ENCODE peak calls at places on chromosomes 2 and 18, in four cellular contexts. N is endothelial cell, O is GM12864, P is suprapubic skin. E is an unnamed sample.
A peak's percentile ranks its signal among the peaks of the same experiment; 100 is the strongest.

GRCh38 chr2:99545066-99545465 is 55.2 kb upstream of the REV1 start:
- DNase-seq in N (no peak), P (no peak), O (no peak), E (no peak)

GRCh38 chr2:221999702-222000101 is 299.1 kb downstream of the PAX3 start:
- DNase-seq in N (no peak), P (no peak), O (no peak), E (no peak)

GRCh38 chr2:172480301-172481218 is 53.2 kb downstream of the ITGA6 start:
- DNase-seq in P (no peak), O (no peak), N (no peak), E (no peak)

GRCh38 chr2:149129433-149129832 is 90.9 kb downstream of the LYPD6B start:
- DNase-seq in O (no peak), N (no peak), P (no peak), E (no peak)

GRCh38 chr2:191038241-191038725 is 24.3 kb upstream of the STAT1 start:
- DNase-seq in P (no peak), N (no peak), O (no peak), E (no peak)

GRCh38 chr2:133841905-133842304 is 273.6 kb upstream of the NCKAP5 start:
- DNase-seq in O (no peak), P (no peak), N (no peak), E (no peak)

GRCh38 chr2:113012436-113013335 is 7.4 kb downstream of the IL36A start:
- DNase-seq in P (no peak), O (no peak), N (no peak), E (no peak)

GRCh38 chr2:18829331-18829902 is 240.0 kb upstream of the NT5C1B start:
- DNase-seq in P (no peak), N (no peak), O (no peak), E (no peak)

GRCh38 chr2:65662654-65663432 is 230.4 kb upstream of the SPRED2 start:
- DNase-seq in P (no peak), N (no peak), O (no peak), E (no peak)

GRCh38 chr2:168300460-168300859 is 53.1 kb upstream of the STK39 start:
- DNase-seq in O (no peak), N (no peak), P (no peak), E (no peak)

GRCh38 chr2:108884629-108885028 is 98.1 kb downstream of the CCDC138 start:
- DNase-seq in O (no peak), N (no peak), P (no peak), E (no peak)

GRCh38 chr2:109604597-109604996 is 9.2 kb downstream of the SEPTIN10 start:
- DNase-seq in P (no peak), O (no peak), N (no peak), E (no peak)

GRCh38 chr18:49075697-49076096 is 124.9 kb upstream of the SMAD7 start:
- DNase-seq in P (no peak), N (no peak), O (no peak), E (no peak)

GRCh38 chr18:22230403-22231042 is 61.1 kb downstream of the GATA6 start:
- DNase-seq in P (no peak), N (no peak), O (no peak), E (no peak)

GRCh38 chr2:19676770-19677169 is 225.0 kb downstream of the TTC32 start:
- DNase-seq in P (no peak), O (no peak), N (peak; percentile 37), E (no peak)

GRCh38 chr18:59446012-59446411 is 86.9 kb upstream of the LMAN1 start:
- DNase-seq in O (no peak), N (peak; percentile 38), P (no peak), E (no peak)

GRCh38 chr2:37797081-37797480 is 125.6 kb upstream of the CDC42EP3 start:
- DNase-seq in P (no peak), N (no peak), O (no peak), E (no peak)

GRCh38 chr2:189049709-189050108 is 75.5 kb downstream of the COL3A1 start:
- DNase-seq in O (no peak), N (no peak), P (no peak), E (no peak)

GRCh38 chr2:160062283-160063005 is at the start of gene PLA2R1:
- DNase-seq in O (no peak), P (peak; percentile 89), N (peak; percentile 38), E (no peak)

GRCh38 chr18:8699948-8700347 is 5.4 kb upstream of the MTCL1 start:
- DNase-seq in O (no peak), P (peak; percentile 77), N (no peak), E (no peak)

GRCh38 chr2:96142217-96143113 is 2.8 kb downstream of the DUSP2 start:
- DNase-seq in P (no peak), O (no peak), N (no peak), E (peak; percentile 42)
- TF ChIP-seq CTCF in P (no peak), O (peak; percentile 80), N (no peak), E (no peak)

GRCh38 chr2:186503827-186504606 is 18.0 kb downstream of the ZC3H15 start:
- DNase-seq in N (no peak), O (no peak), P (no peak), E (no peak)
- TF ChIP-seq CTCF in N (peak; percentile 89), O (peak; percentile 40), P (peak; percentile 44), E (peak; percentile 69)

DNA sequence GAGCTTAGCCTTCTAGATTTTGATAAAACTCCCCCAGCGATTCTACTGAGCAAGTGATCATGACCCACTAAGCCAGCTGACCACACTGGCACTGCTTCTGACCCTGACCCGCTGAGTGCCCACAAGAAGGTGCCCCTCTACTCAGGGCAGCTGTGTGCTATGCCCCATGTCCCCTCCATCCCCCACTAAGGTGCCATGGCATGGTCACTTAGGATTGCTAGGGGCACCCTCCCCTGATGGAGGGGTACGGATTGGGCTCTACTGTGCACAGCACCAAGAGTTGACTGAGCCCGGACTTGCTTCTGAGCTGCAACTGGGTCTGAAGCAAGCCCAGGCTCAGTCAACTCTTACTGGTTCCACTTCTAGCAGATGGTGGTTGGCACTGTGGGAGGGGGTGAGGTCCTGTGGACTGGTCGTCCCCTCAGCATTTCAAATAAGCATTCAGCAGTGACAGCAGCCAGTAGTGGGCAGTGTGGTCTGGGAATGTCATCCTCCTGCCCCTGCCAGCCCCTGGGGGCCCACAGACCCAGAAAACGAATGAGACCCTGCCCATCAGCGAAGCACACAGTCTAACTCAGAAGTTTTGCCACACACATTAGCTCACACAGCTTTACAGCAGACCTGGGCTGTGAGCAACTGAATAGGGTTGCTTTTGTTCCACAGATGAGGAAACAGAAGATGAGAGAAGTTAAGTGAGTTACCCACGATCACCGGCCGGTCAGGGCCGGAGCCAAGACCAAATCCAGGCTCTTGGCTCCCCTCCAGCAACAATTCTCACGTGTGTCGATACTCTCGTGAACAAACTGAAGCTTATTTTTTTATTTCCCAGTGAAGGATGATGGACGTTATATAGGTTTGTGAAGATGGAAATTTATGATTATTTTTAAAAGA is 52.1 kb upstream of the FOSL2 start:
- DNase-seq in O (no peak), P (no peak), N (no peak), E (no peak)
- TF ChIP-seq CTCF in O (no peak), P (no peak), N (no peak), E (no peak)

GRCh38 chr2:233118601-233119000 is 58.5 kb downstream of the INPP5D start:
- DNase-seq in N (no peak), O (no peak), P (peak; percentile 45), E (no peak)
- TF ChIP-seq CTCF in N (no peak), O (no peak), P (no peak), E (no peak)

GRCh38 chr2:183269956-183270355 is 145.7 kb downstream of the NUP35 start:
- DNase-seq in O (no peak), N (no peak), P (no peak), E (no peak)
- TF ChIP-seq CTCF in O (no peak), N (no peak), P (no peak), E (no peak)

DNA sequence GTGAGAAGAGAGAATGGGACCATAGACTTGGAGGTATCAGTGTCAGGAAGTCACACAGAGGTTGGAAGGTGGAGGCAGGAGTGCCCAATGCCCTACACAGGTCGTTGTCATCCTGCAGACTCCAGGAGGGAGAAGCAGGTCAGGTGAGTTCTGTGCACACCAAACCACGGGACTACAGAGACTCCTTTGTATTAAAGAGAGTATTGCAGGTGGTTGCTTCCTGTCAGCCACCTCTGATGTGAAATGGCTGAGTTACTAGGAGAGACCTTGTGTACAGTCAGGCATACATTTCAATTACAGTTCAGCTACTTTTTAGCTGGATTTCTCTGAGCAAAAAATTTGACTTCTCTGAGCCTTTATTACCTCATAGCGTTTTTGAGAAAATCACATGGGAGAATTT is 51.6 kb downstream of the SPP2 start:
- DNase-seq in P (no peak), O (no peak), N (no peak), E (no peak)
- TF ChIP-seq CTCF in P (no peak), O (no peak), N (no peak), E (no peak)

GRCh38 chr2:142254057-142254456 is 123.2 kb upstream of the LRP1B start:
- DNase-seq in O (no peak), P (no peak), N (no peak), E (no peak)

GRCh38 chr2:142259356-142259755 is 128.5 kb upstream of the LRP1B start:
- DNase-seq in P (no peak), O (no peak), N (no peak), E (no peak)
- TF ChIP-seq CTCF in P (no peak), O (no peak), N (no peak), E (no peak)

DNA sequence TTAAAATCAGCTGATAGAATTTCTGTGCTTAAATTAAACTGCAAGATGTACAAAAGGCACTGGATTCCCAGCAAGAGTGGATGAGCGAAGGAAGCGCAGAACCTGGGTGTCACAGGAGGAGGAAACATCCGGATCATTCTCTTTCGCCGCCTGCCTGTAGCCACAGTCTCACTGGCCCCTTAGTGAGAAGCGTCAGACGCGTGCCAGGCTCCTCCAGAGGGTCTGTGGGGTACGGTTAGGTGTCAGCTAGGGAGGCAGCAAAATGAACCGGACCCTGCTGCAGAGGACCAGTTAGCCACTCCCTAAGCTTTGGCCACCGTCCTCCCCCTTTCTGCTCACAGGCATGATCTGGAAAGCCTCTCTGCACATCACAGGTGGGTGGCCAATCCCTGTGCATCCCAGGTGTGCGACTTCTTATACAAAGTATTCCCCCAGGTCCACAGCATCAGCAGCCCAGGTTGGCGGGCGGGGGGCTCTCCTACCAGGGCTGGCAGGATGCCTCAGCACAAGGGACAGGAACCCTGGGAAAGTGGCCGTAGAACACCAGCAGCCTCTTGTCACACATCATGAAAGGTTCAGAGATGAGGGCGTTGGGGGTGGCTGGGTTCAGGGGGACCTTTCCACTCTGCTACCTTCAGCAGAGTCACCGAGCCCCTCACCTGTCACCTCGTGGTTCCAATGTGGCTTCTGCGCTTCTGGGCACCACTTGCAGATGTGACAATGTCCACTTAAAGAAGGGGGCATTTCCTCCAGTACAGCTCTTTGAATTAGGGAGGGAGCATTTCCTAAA is 61.1 kb upstream of the SLC66A3 start:
- DNase-seq in P (no peak), N (no peak), O (no peak), E (no peak)
- TF ChIP-seq CTCF in P (no peak), N (no peak), O (no peak), E (no peak)

DNA sequence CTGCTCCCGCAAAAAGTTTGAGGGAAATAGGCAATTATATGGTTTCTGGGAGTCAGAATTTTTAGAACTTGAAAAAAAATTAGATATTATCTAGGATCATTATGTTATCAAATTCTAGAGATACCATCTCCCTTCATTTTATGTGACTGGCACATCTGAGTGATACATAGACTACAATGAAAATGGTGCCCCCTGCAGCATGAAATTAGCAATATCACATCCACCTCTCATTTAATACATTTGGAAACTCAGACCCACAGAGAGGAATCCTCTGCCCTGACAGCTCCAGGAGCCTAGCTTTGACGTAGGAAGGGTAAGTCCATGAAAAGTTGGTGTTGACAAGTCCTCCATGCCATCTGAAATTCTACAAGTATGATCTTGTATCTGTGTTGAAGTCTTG is 381.6 kb downstream of the SUCLG1 start:
- DNase-seq in N (peak; percentile 41), O (no peak), P (no peak), E (no peak)
- TF ChIP-seq CTCF in N (peak; percentile 74), O (peak; percentile 35), P (peak; percentile 11), E (peak; percentile 13)

E was measured in CD14-positive monocyte.